ENCODE peak calls at places on chromosomes 7 and 10, in five cellular contexts. One of them, this sample, is unnamed.

GRCh38 chr7:19677201-19677600 is 31.6 kb downstream of the POLR1F start:
- DNase-seq in EL: no peak
- DNase-seq in BE2C: no peak
- DNase-seq in OCI-LY7: no peak
- DNase-seq in A549: no peak
- DNase-seq in this sample: no peak

GRCh38 chr10:101357958-101358357 is 4.0 kb downstream of the BTRC start:
- DNase-seq in OCI-LY7: no peak
- DNase-seq in A549: no peak
- DNase-seq in EL: no peak
- DNase-seq in BE2C: no peak
- DNase-seq in this sample: no peak

GRCh38 chr10:118754132-118754555 is 626 bp downstream of the CACUL1 start:
- DNase-seq in EL: peak
- DNase-seq in OCI-LY7: peak
- DNase-seq in BE2C: peak
- DNase-seq in A549: peak
- DNase-seq in this sample: peak

GRCh38 chr7:156667110-156667436 is 26.5 kb downstream of the RNF32 start:
- DNase-seq in A549: no peak
- DNase-seq in OCI-LY7: no peak
- DNase-seq in EL: no peak
- DNase-seq in BE2C: no peak
- DNase-seq in this sample: no peak

GRCh38 chr10:97267671-97268070 is 24.8 kb downstream of the ARHGAP19 start:
- DNase-seq in BE2C: no peak
- DNase-seq in EL: no peak
- DNase-seq in OCI-LY7: no peak
- DNase-seq in A549: no peak
- DNase-seq in this sample: no peak

GRCh38 chr7:151459726-151460473 is 20.0 kb upstream of the CRYGN start:
- DNase-seq in A549: peak
- DNase-seq in OCI-LY7: no peak
- DNase-seq in BE2C: peak
- DNase-seq in EL: peak
- DNase-seq in this sample: peak

GRCh38 chr7:34845666-34846361 is 187.8 kb downstream of the NPSR1 start:
- DNase-seq in OCI-LY7: no peak
- DNase-seq in EL: peak
- DNase-seq in A549: no peak
- DNase-seq in BE2C: no peak
- DNase-seq in this sample: no peak

GRCh38 chr10:61271127-61271780 is 181.9 kb downstream of the TMEM26 start:
- DNase-seq in BE2C: no peak
- DNase-seq in OCI-LY7: no peak
- DNase-seq in EL: peak
- DNase-seq in A549: peak
- DNase-seq in this sample: peak

GRCh38 chr10:74244097-74244685 is 93.2 kb downstream of the ADK start:
- DNase-seq in OCI-LY7: peak
- DNase-seq in EL: peak
- DNase-seq in A549: no peak
- DNase-seq in BE2C: peak
- DNase-seq in this sample: peak

GRCh38 chr7:14144109-14144508 is 154.6 kb upstream of the ETV1 start:
- DNase-seq in A549: no peak
- DNase-seq in BE2C: no peak
- DNase-seq in EL: no peak
- DNase-seq in OCI-LY7: no peak
- DNase-seq in this sample: no peak

GRCh38 chr7:138934861-138935260 is 46.3 kb downstream of the KIAA1549 start:
- DNase-seq in A549: no peak
- DNase-seq in EL: peak
- DNase-seq in BE2C: peak
- DNase-seq in OCI-LY7: no peak
- DNase-seq in this sample: peak

GRCh38 chr10:117454502-117454901 is 79.3 kb upstream of the PDZD8 start:
- DNase-seq in OCI-LY7: no peak
- DNase-seq in BE2C: no peak
- DNase-seq in EL: peak
- DNase-seq in A549: no peak
- DNase-seq in this sample: no peak

GRCh38 chr10:71621263-71621751 is 98.3 kb downstream of the C10orf105 start:
- DNase-seq in EL: peak
- DNase-seq in BE2C: peak
- DNase-seq in A549: no peak
- DNase-seq in OCI-LY7: peak
- DNase-seq in this sample: no peak

GRCh38 chr10:91389636-91390512 is 20.3 kb upstream of the HECTD2 start:
- DNase-seq in EL: peak
- DNase-seq in A549: peak
- DNase-seq in BE2C: no peak
- DNase-seq in OCI-LY7: peak
- DNase-seq in this sample: peak

GRCh38 chr7:112895996-112896395 is 105.8 kb upstream of the TMEM168 start:
- DNase-seq in A549: no peak
- DNase-seq in BE2C: no peak
- DNase-seq in OCI-LY7: no peak
- DNase-seq in EL: no peak
- DNase-seq in this sample: no peak

GRCh38 chr10:69048103-69048502 is 39.8 kb upstream of the SRGN start:
- DNase-seq in EL: peak
- DNase-seq in A549: no peak
- DNase-seq in BE2C: no peak
- DNase-seq in OCI-LY7: no peak
- DNase-seq in this sample: no peak

GRCh38 chr7:143485500-143485899 is 7.8 kb downstream of the TAS2R41 start:
- DNase-seq in OCI-LY7: no peak
- DNase-seq in BE2C: no peak
- DNase-seq in A549: no peak
- DNase-seq in EL: peak
- DNase-seq in this sample: no peak

GRCh38 chr7:84232653-84233052 is 38.1 kb upstream of the SEMA3A start:
- DNase-seq in A549: no peak
- DNase-seq in EL: peak
- DNase-seq in OCI-LY7: no peak
- DNase-seq in BE2C: no peak
- DNase-seq in this sample: no peak

GRCh38 chr7:14817829-14818228 is 84.7 kb downstream of the DGKB start:
- DNase-seq in BE2C: no peak
- DNase-seq in EL: no peak
- DNase-seq in OCI-LY7: no peak
- DNase-seq in A549: no peak
- DNase-seq in this sample: no peak

GRCh38 chr7:110839866-110840265 is 251.1 kb upstream of the LRRN3 start:
- DNase-seq in BE2C: peak
- DNase-seq in OCI-LY7: no peak
- DNase-seq in EL: peak
- DNase-seq in A549: no peak
- DNase-seq in this sample: peak

GRCh38 chr10:102741848-102742247 is 1.9 kb upstream of the WBP1L start:
- DNase-seq in BE2C: no peak
- DNase-seq in OCI-LY7: no peak
- DNase-seq in A549: no peak
- DNase-seq in EL: no peak
- DNase-seq in this sample: no peak

GRCh38 chr10:117960345-117960744 is 86.4 kb downstream of the RAB11FIP2 start:
- DNase-seq in BE2C: no peak
- DNase-seq in EL: no peak
- DNase-seq in OCI-LY7: no peak
- DNase-seq in A549: no peak
- DNase-seq in this sample: peak

GRCh38 chr10:63005246-63005645 is 127.9 kb upstream of the NRBF2 start:
- DNase-seq in EL: peak
- DNase-seq in A549: no peak
- DNase-seq in BE2C: no peak
- DNase-seq in OCI-LY7: no peak
- DNase-seq in this sample: no peak

GRCh38 chr7:139682136-139683013 is 95.4 kb downstream of the HIPK2 start:
- DNase-seq in BE2C: no peak
- DNase-seq in A549: peak
- DNase-seq in OCI-LY7: no peak
- DNase-seq in EL: peak
- DNase-seq in this sample: no peak

GRCh38 chr7:32285698-32286097 is 204.5 kb downstream of the LSM5 start:
- DNase-seq in EL: no peak
- DNase-seq in OCI-LY7: no peak
- DNase-seq in A549: no peak
- DNase-seq in BE2C: no peak
- DNase-seq in this sample: no peak

GRCh38 chr7:42573904-42574692 is 337.1 kb upstream of the GLI3 start:
- DNase-seq in A549: no peak
- DNase-seq in BE2C: no peak
- DNase-seq in EL: no peak
- DNase-seq in OCI-LY7: no peak
- DNase-seq in this sample: peak

GRCh38 chr10:111578076-111578475 is 501.2 kb downstream of the ADRA2A start:
- DNase-seq in A549: no peak
- DNase-seq in BE2C: peak
- DNase-seq in OCI-LY7: no peak
- DNase-seq in EL: no peak
- DNase-seq in this sample: no peak

GRCh38 chr7:80053098-80053497 is 81.5 kb upstream of the GNAI1 start:
- DNase-seq in EL: no peak
- DNase-seq in OCI-LY7: no peak
- DNase-seq in A549: no peak
- DNase-seq in BE2C: no peak
- DNase-seq in this sample: peak

GRCh38 chr7:157336383-157337315 is at the start of gene DNAJB6:
- DNase-seq in OCI-LY7: peak
- DNase-seq in A549: peak
- DNase-seq in BE2C: peak
- DNase-seq in EL: peak
- DNase-seq in this sample: peak

GRCh38 chr7:137342340-137342739 is 1.2 kb downstream of the PTN start:
- DNase-seq in A549: no peak
- DNase-seq in EL: peak
- DNase-seq in OCI-LY7: no peak
- DNase-seq in BE2C: no peak
- DNase-seq in this sample: no peak

GRCh38 chr10:92886334-92886961 is 38.1 kb downstream of the EXOC6 start:
- DNase-seq in A549: peak
- DNase-seq in OCI-LY7: no peak
- DNase-seq in BE2C: no peak
- DNase-seq in EL: no peak
- DNase-seq in this sample: peak

GRCh38 chr7:155000795-155001194 is 2.1 kb downstream of the PAXIP1 start:
- DNase-seq in BE2C: no peak
- DNase-seq in EL: no peak
- DNase-seq in OCI-LY7: peak
- DNase-seq in A549: no peak
- DNase-seq in this sample: no peak

This sample was measured in hepatocyte.